ENCODE peak calls at places on chromosomes 5 and 9, in seven cellular contexts. K is left ventricle myocardium inferior, U is fibroblast of lung, Z is astrocyte, L is kidney, R is colonic mucosa, O is cardiac muscle cell. Q is an unnamed sample. For H3K4me1 and H3K36me3, the result is how much of the 10 kb centered on the place peaks cover.

GRCh38 chr9:118533850-118534249 is 829.6 kb downstream of the TLR4 start:
- DNase-seq in K (no peak), U (no peak), Z (no peak), L (no peak), R (no peak), O (no peak), Q (no peak)

GRCh38 chr5:92911293-92911692 is 669.7 kb downstream of the NR2F1-AS1 start:
- DNase-seq in K (no peak), U (no peak), Z (no peak), L (no peak), R (no peak), O (no peak), Q (no peak)

GRCh38 chr5:81361600-81361999 is 32.3 kb downstream of the ACOT12 start:
- DNase-seq in K (no peak), U (no peak), Z (no peak), L (no peak), R (no peak), O (no peak), Q (no peak)

GRCh38 chr9:94586814-94587213 is 6.8 kb downstream of the FBP2 start:
- DNase-seq in K (no peak), U (no peak), Z (peak), L (no peak), R (no peak), O (no peak), Q (no peak)

GRCh38 chr5:9091896-9092662 is 453.8 kb downstream of the SEMA5A start:
- DNase-seq in K (no peak), U (no peak), Z (no peak), L (no peak), R (no peak), O (no peak), Q (no peak)

GRCh38 chr9:98707158-98708102 is 1.3 kb downstream of the GABBR2 start:
- DNase-seq in K (peak), U (peak), Z (peak), L (no peak), R (no peak), O (peak), Q (no peak)

GRCh38 chr5:132473608-132474007 is 17.0 kb downstream of the IRF1 start:
- DNase-seq in K (no peak), U (no peak), Z (no peak), L (peak), R (no peak), O (no peak), Q (no peak)

GRCh38 chr9:112844771-112845542 is 45.7 kb downstream of the SLC46A2 start:
- DNase-seq in K (peak), U (peak), Z (peak), L (peak), R (peak), O (peak), Q (peak)

GRCh38 chr9:3359778-3360177 is 166.0 kb downstream of the RFX3 start:
- DNase-seq in K (no peak), U (no peak), Z (no peak), L (no peak), R (no peak), O (no peak), Q (no peak)

DNA sequence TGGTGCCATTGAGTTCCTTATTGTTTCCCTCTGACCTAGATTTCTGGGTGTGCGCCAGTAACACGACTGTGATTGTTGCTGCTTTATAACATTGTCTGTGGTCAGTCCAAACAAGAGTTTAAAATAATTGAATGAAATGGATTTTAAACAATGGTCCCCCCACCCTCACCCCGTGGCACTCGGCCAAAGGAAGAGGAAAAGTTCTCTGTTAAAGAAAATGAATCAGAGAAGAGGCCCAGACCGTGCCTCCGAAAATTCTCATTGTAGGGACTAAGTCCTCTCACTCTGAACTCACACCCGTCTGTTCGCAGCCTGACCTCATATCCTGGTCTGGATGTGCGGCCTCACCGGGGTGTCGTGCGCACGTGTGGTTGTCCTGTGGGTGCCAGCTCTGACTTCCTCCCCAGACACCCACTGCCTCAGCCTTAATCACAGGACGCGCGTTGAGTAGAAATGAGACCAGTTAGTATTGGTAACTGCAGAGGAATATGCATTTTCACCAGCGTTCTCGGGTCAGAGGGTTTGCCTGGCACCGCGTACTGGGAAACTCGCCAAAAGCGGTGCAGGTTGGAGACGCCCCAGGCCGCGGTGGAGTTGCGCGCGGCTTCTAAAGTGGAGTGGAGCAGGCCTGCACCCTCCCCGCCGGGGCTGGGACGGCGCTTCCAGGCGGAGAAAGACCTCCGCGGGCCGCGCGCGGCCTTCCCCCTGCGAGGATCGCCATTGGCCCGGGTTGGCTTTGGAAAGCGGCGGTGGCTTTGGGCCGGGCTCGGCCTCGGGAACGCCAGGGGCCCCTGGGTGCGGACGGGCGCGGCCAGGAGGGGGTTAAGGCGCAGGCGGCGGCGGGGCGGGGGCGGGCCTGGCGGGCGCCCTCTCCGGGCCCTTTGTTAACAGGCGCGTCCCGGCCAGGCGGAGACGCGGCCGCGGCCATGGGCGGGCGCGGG is at the start of gene ABL1:
- DNase-seq in K (peak), U (peak), Z (peak), L (peak), R (peak), O (peak), Q (peak)
- H3K4me1 ChIP-seq in K (half or more), U (under half), Z (under half), L (under half), R (under half), O (under half), Q (under half)

GRCh38 chr9:92224177-92224576 is 69.3 kb downstream of the IARS1 start:
- DNase-seq in K (no peak), U (no peak), Z (no peak), L (no peak), R (no peak), O (no peak), Q (no peak)
- H3K36me3 ChIP-seq in K (half or more), U (under half), Z (half or more), L (under half), R (under half), O (under half), Q (under half)

DNA sequence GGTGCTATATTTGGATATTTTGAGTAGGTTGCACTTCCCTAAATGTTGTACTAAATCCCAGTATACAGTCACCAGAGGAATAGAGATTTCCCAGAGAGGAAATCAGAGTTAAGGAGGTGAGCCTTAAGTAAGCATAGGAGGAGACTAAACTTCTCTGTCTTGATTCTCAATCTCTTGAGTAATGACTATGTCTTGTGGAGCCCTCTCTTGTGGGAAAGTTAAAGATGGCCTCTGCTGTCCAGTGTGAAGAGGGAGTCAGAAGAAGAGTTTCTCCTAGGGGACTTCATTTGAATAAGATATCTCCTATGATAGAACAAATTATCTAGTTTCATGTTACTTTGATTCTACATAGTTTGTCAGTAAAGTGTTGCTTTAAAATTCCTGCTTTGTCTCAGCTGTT is 502.5 kb downstream of the PDE4D start:
- DNase-seq in K (no peak), U (no peak), Z (no peak), L (no peak), R (no peak), O (no peak), Q (no peak)
- H3K27ac ChIP-seq in K (no peak), U (no peak), Z (no peak), L (no peak), R (no peak), O (no peak), Q (no peak)

GRCh38 chr9:20616808-20617207 is 5.5 kb downstream of the MLLT3 start:
- DNase-seq in K (no peak), U (no peak), Z (no peak), L (no peak), R (no peak), O (no peak), Q (no peak)
- H3K4me1 ChIP-seq in K (half or more), U (under half), Z (under half), L (under half), R (under half), O (under half), Q (half or more)

GRCh38 chr5:14706615-14707021 is 42.1 kb downstream of the OTULIN start:
- DNase-seq in K (no peak), U (peak), Z (peak), L (no peak), R (no peak), O (no peak), Q (peak)

GRCh38 chr5:14705556-14705955 is 41.0 kb downstream of the OTULIN start:
- DNase-seq in K (no peak), U (no peak), Z (no peak), L (no peak), R (no peak), O (no peak), Q (no peak)

GRCh38 chr5:14710313-14710994 is 45.9 kb downstream of the OTULIN start:
- DNase-seq in K (no peak), U (no peak), Z (no peak), L (no peak), R (no peak), O (no peak), Q (no peak)

GRCh38 chr5:14707811-14708210 is 43.3 kb downstream of the OTULIN start:
- DNase-seq in K (no peak), U (no peak), Z (no peak), L (no peak), R (no peak), O (no peak), Q (no peak)

DNA sequence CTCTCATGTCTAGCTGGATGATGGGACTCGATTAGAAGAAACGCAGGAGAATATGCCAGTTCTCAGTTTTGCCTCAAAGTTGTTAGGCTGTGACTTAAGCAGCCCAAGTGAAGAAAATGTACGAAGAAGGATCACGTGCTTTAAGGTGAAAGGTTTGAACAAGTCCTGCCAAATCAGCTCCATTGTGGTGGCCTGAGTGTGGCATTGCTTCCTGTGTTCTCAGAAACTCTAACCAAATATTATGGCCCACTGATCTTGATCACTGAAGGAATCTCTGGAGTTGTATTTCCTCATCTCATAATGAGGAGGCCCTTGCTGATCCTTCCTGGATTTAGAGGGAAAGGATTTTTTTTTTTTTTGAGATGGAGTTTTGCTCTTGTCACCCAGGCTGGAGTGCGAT is 44.0 kb downstream of the OTULIN start:
- DNase-seq in K (no peak), U (no peak), Z (no peak), L (no peak), R (no peak), O (no peak), Q (no peak)
- H3K36me3 ChIP-seq in K (half or more), U (under half), Z (under half), L (under half), R (under half), O (under half), Q (under half)

GRCh38 chr5:12661617-12662370 is 757.5 kb upstream of the CTNND2 start:
- DNase-seq in K (no peak), U (no peak), Z (no peak), L (peak), R (no peak), O (no peak), Q (no peak)
- H3K27ac ChIP-seq in K (no peak), U (no peak), Z (no peak), L (no peak), R (no peak), O (no peak), Q (no peak)

DNA sequence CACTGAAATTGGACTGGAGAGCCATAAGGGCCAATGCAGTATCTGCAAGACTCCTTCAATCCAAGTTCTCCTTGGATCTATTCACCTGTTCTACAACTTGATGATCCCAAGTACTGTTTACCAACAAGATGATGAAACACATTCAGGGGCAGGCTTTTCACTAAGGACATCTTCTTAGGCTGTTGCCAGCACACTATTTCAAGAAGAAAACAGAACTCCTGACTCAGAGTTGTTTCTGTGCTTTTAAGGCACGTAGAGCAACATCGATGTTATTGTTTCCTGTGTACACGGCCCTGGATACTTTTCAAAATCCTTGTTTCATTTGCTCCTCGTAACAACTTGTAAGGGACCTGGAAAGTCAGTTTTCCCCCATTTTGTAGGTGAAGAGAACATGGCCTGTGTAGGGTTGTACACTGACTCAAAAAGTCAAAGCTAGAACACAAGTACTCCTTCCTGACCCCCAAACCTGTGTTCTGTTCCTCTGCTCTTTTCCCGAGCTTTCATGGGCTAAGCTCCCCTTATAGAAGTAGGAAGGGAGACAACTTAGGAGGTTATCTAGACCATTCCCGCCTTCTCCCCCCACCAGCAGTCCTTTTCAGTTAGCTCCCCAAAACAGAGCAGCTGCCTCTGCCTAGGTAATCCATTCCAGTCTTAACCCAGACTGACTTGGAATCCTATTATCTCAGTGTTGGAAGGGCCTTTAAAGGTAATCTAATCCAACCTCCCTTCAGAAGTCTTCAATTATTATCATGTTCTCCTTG is 5.2 kb upstream of the MGAT1 start:
- DNase-seq in K (no peak), U (no peak), Z (no peak), L (no peak), R (no peak), O (no peak), Q (no peak)
- H3K4me1 ChIP-seq in K (half or more), U (under half), Z (under half), L (under half), R (under half), O (under half), Q (half or more)

DNA sequence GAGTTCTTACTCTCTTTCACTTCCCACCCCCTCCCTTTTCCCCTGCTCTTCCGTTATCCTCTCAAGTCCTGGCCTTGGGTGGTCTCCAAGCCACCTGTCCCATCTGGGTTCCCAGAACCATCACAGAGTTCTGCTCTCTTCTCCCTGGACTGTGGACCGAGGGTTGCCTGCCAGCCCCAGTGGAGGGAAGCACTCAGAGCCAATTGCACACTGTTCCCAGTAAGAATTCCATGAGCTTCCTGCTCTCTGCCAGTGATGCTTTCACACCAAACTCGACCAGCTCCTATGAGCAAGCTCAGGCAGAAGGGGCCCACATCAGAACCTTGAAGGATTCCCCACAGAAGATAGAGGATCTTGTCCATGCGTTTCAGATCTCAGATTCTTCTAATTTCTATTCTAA is 20.1 kb upstream of the AFAP1L1 start:
- DNase-seq in K (no peak), U (no peak), Z (no peak), L (peak), R (no peak), O (no peak), Q (no peak)
- H3K36me3 ChIP-seq in K (half or more), U (under half), Z (under half), L (under half), R (under half), O (under half), Q (under half)